ENCODE peak calls at places on chromosomes 6 and 20, in nine cellular contexts. R is ascending aorta, C is omental fat pad, W is tibial artery, O is esophagus muscularis mucosa, I is uterus, A is fibroblast of lung, F is AG04450, Y is pancreas. B is an unnamed sample.

GRCh38 chr6:89353118-89353556 is 615 bp upstream of the UBE2J1 start:
- DNase-seq in R (peak; percentile 67), C (no peak), W (no peak), O (no peak), I (no peak), A (no peak), F (no peak), Y (no peak), B (no peak)

GRCh38 chr20:63009988-63010769 is 3.4 kb upstream of the BHLHE23 start:
- DNase-seq in R (no peak), C (no peak), W (no peak), O (no peak), I (no peak), A (peak; percentile 40), F (no peak), Y (peak; percentile 47), B (no peak)

GRCh38 chr6:41548098-41548840 is 2.1 kb downstream of the FOXP4 start:
- DNase-seq in R (no peak), C (no peak), W (no peak), O (no peak), I (no peak), A (no peak), F (no peak), Y (peak; percentile 79), B (no peak)

GRCh38 chr6:127178746-127179145 is 60.3 kb downstream of the RSPO3 start:
- DNase-seq in R (no peak), C (no peak), W (no peak), O (no peak), I (no peak), A (peak; percentile 74), F (no peak), Y (no peak), B (no peak)

GRCh38 chr6:165662041-165662491 is 975 bp downstream of the PDE10A start:
- DNase-seq in R (no peak), C (no peak), W (no peak), O (peak; percentile 77), I (no peak), A (peak; percentile 14), F (no peak), Y (no peak), B (no peak)

GRCh38 chr20:13165203-13165602 is 55.9 kb upstream of the ISM1 start:
- DNase-seq in R (no peak), C (no peak), W (no peak), O (no peak), I (no peak), A (no peak), F (no peak), Y (no peak), B (no peak)

GRCh38 chr6:151289399-151290007 is 49.7 kb downstream of the AKAP12 start:
- DNase-seq in R (no peak), C (no peak), W (no peak), O (no peak), I (no peak), A (peak; percentile 35), F (no peak), Y (no peak), B (no peak)

GRCh38 chr6:139323511-139324445 is 32.0 kb upstream of the TXLNB start:
- DNase-seq in R (peak; percentile 88), C (peak; percentile 46), W (peak; percentile 72), O (peak; percentile 94), I (peak; percentile 67), A (peak; percentile 79), F (peak; percentile 30), Y (no peak), B (no peak)

GRCh38 chr6:399785-400517 is 8.4 kb downstream of the IRF4 start:
- DNase-seq in R (no peak), C (no peak), W (no peak), O (no peak), I (no peak), A (no peak), F (no peak), Y (no peak), B (no peak)

GRCh38 chr6:43924222-43924702 is 154.3 kb downstream of the VEGFA start:
- DNase-seq in R (no peak), C (no peak), W (peak; percentile 63), O (no peak), I (peak; percentile 11), A (peak; percentile 40), F (no peak), Y (no peak), B (no peak)

GRCh38 chr6:40714576-40715500 is 127.7 kb upstream of the LRFN2 start:
- DNase-seq in R (no peak), C (no peak), W (no peak), O (no peak), I (no peak), A (no peak), F (no peak), Y (no peak), B (no peak)

GRCh38 chr20:31877684-31878083 is 7.2 kb downstream of the TTLL9 start:
- DNase-seq in R (no peak), C (no peak), W (no peak), O (no peak), I (no peak), A (no peak), F (no peak), Y (no peak), B (no peak)

GRCh38 chr20:62618622-62619529 is 23.4 kb upstream of the SLCO4A1 start:
- DNase-seq in R (no peak), C (no peak), W (no peak), O (no peak), I (no peak), A (no peak), F (no peak), Y (peak; percentile 44), B (no peak)

GRCh38 chr6:165791876-165792437 is 128.9 kb upstream of the PDE10A start:
- DNase-seq in R (no peak), C (no peak), W (no peak), O (peak; percentile 87), I (no peak), A (no peak), F (no peak), Y (no peak), B (no peak)

DNA sequence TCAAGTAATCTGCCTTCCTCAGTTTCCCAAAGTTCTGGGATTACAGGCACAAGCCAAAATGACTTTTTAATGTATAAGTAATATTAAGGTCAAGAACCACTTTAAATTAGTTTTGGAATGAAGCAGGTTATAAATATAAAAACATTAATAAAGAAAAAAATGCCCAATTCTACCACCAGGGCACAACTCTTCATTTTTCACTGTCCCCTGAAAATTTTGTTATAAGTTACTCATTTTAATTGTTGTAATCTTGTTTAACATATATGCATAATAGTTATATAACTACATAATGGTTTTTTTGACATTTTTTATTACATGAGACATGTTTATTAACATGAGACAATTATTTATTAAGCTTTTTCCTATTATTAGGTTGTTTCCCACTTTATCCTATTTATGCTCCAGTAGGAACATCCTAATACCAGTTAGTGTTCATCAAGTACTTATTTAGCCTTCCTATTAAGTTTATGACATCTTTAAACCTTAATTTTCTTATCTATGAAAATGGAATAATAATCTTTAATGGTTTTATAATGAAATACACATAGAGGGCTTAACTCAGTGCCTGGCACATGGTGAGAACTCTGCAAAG is 182.1 kb upstream of the SCGN start:
- DNase-seq in R (no peak), C (no peak), W (no peak), O (no peak), I (no peak), A (no peak), F (no peak), Y (no peak), B (no peak)
- TF ChIP-seq CTCF in R (no peak), C (no peak), W (no peak), O (peak; percentile 9), I (no peak), A (no peak), F (peak; percentile 24), Y (peak; percentile 20), B (peak; percentile 18)

DNA sequence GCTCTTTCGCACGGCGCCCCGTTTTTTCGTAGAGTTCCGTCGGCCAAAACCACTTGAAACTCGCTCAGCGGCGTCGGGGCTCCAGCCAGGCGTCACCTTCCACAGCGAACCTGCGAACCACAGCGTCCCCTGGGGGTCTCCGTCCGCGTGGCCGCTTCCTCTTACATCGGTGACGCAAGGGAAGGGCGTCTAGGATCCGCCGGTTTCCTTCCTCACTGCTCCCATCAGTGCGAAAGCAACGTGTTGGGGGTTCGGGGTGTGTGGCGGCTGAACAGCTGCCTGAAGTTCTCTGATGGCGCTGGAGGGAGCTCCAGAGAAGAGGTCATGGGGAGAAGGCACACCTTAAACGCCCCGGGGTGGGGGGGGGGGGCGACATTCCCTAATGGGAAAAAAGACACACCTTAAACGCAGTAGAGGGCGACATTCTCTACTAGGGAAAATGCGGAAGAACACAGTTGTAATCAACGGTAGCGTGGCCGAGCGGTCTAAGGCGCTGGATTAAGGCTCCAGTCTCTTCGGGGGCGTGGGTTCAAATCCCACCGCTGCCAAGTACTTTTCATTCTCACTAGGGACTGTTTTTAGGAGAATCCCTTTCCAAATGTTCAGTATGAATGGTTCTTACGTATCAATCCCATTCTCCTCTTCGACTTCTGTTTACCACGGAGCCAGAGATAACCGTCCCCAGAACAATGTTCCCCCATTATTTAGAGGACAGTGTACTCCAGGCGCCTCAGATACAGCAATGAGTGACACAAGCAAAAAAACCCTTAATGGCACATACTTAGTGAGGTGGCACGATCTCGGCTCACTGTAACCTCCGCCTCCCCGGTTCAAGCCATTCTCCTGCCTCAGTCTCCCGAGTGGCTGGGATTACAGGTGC is 16.3 kb downstream of the ZNF311 start:
- DNase-seq in R (peak; percentile 71), C (no peak), W (no peak), O (no peak), I (no peak), A (peak; percentile 63), F (no peak), Y (peak; percentile 70), B (no peak)
- TF ChIP-seq CTCF in R (peak; percentile 9), C (no peak), W (no peak), O (no peak), I (no peak), A (peak; percentile 22), F (peak; percentile 51), Y (peak; percentile 10), B (peak; percentile 41)

DNA sequence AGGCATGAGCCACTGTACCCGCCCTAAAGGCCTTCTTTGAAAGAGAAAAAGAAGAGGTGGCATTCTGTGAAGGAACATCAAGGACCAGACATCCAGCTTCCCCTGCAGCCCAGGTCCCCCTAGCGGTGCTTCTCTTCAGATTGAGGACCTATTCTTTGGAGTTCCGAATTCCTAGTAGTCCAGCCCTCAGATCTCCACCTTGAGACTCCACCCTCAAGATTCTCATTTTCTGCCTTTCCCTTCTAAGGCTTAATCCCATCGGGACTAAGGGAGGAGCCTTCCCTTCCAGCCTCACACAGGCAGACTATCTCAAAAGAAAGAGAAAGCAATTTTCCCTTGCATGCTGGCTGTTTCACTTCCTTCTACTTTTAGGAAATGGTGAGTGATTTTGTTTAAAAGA is 32.5 kb downstream of the MUC22 start:
- DNase-seq in R (no peak), C (no peak), W (no peak), O (no peak), I (peak; percentile 53), A (peak; percentile 45), F (no peak), Y (no peak), B (no peak)
- TF ChIP-seq CTCF in R (peak; percentile 24), C (no peak), W (peak; percentile 21), O (peak; percentile 24), I (peak; percentile 29), A (peak; percentile 57), F (peak; percentile 78), Y (peak; percentile 27), B (peak; percentile 54)

DNA sequence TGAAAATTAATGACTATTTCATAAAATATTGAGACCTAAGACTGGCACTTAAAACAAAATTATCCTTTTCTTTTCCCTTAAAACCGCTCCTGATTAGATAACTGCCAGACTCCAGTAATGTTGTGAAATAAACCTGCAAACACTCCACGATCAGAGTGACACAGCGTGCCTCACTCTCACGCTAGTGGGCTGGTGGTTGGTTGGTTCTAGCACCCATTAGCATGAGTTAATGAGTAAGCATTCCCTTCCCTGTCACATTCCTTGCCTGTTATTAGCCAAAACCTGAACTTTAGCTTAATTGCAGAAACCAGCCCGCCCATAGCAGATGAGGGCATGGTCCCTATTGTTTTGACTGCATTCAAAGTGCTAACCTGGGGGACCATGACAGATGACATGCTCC is 193.4 kb downstream of the CD83 start:
- DNase-seq in R (no peak), C (no peak), W (no peak), O (no peak), I (no peak), A (peak; percentile 21), F (no peak), Y (no peak), B (no peak)
- TF ChIP-seq CTCF in R (no peak), C (no peak), W (no peak), O (no peak), I (no peak), A (no peak), F (no peak), Y (no peak), B (no peak)